ENCODE peak calls at places on chromosomes 16 and 17, in seven cellular contexts. K, X, T, W, H, N and C are unnamed samples.
A peak's percentile ranks its signal among the peaks of the same experiment; 100 is the strongest.

GRCh38 chr17:57463103-57463885 is 207.0 kb downstream of the MSI2 start:
- DNase-seq in K (no peak), X (no peak), T (peak; percentile 73), W (no peak), H (no peak), N (peak; percentile 36), C (no peak)

GRCh38 chr17:2041561-2042354 is at the start of gene OVCA2:
- DNase-seq in K (peak; percentile 95), X (peak; percentile 71), T (peak; percentile 95), W (peak; percentile 100), H (peak; percentile 99), N (peak; percentile 93), C (peak; percentile 97)

GRCh38 chr16:57265850-57266530 is 18.5 kb downstream of the PLLP start:
- DNase-seq in K (no peak), X (no peak), T (peak; percentile 19), W (no peak), H (peak; percentile 34), N (no peak), C (peak; percentile 81)

GRCh38 chr17:43706235-43706634 is 44.5 kb upstream of the MEOX1 start:
- DNase-seq in K (no peak), X (no peak), T (no peak), W (no peak), H (no peak), N (no peak), C (no peak)

GRCh38 chr17:49963626-49964538 is 5.1 kb upstream of the DLX4 start:
- DNase-seq in K (no peak), X (no peak), T (no peak), W (peak; percentile 86), H (peak; percentile 69), N (peak; percentile 12), C (no peak)

GRCh38 chr17:15351925-15352324 is 10.5 kb upstream of the TEKT3 start:
- DNase-seq in K (no peak), X (no peak), T (peak; percentile 97), W (no peak), H (no peak), N (peak; percentile 92), C (no peak)

GRCh38 chr17:63918305-63918704 is 334 bp downstream of the GH1 start:
- DNase-seq in K (no peak), X (no peak), T (peak; percentile 14), W (peak; percentile 94), H (peak; percentile 62), N (no peak), C (no peak)

GRCh38 chr17:83125515-83126274 is 46.3 kb downstream of the METRNL start:
- DNase-seq in K (no peak), X (peak; percentile 14), T (no peak), W (peak; percentile 38), H (no peak), N (no peak), C (peak; percentile 65)

GRCh38 chr17:75188614-75189013 is 5.9 kb upstream of the SUMO2 start:
- DNase-seq in K (no peak), X (no peak), T (no peak), W (no peak), H (no peak), N (no peak), C (no peak)

GRCh38 chr16:87724490-87725291 is 41.1 kb downstream of the KLHDC4 start:
- DNase-seq in K (peak; percentile 50), X (no peak), T (no peak), W (no peak), H (no peak), N (no peak), C (no peak)

GRCh38 chr17:50177983-50178834 is 12.4 kb downstream of the SGCA start:
- DNase-seq in K (peak; percentile 69), X (peak; percentile 93), T (peak; percentile 97), W (peak; percentile 95), H (peak; percentile 76), N (peak; percentile 97), C (peak; percentile 85)

GRCh38 chr17:39939588-39940419 is 12.3 kb downstream of the LRRC3C start:
- DNase-seq in K (peak; percentile 34), X (no peak), T (peak; percentile 24), W (no peak), H (peak; percentile 58), N (peak; percentile 73), C (no peak)

GRCh38 chr17:76115138-76115754 is 11.7 kb upstream of the EXOC7 start:
- DNase-seq in K (no peak), X (no peak), T (no peak), W (no peak), H (no peak), N (no peak), C (no peak)

GRCh38 chr16:583470-583814 is 6.4 kb upstream of the RAB40C start:
- DNase-seq in K (no peak), X (no peak), T (no peak), W (peak; percentile 79), H (no peak), N (no peak), C (no peak)

GRCh38 chr16:22634913-22635312 is 124.2 kb downstream of the NPIPB5 start:
- DNase-seq in K (no peak), X (no peak), T (no peak), W (peak; percentile 93), H (no peak), N (no peak), C (no peak)

DNA sequence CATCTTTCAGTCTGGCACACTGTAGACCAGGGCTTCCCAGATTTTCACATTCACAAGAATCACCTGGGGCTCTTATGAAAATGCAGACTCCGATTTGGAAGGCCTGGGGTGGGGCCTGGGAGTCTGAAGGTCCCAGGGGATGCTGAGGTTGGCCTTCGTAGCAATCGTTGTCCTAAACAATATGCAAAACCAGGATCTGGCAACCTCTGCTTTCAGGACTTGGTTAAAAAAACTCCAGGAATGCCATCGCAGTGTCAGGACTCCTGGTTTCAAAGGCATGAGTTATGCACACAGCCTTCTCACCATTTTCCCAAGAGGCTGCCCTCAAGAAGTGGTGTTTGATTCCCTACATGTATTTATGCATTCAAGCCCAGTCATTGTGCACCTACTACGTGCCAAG is 6.7 kb downstream of the CLEC19A start:
- DNase-seq in K (no peak), X (no peak), T (no peak), W (no peak), H (peak; percentile 54), N (no peak), C (no peak)
- TF ChIP-seq CTCF in K (no peak), X (no peak), T (no peak), W (no peak), H (no peak), N (no peak), C (no peak)

DNA sequence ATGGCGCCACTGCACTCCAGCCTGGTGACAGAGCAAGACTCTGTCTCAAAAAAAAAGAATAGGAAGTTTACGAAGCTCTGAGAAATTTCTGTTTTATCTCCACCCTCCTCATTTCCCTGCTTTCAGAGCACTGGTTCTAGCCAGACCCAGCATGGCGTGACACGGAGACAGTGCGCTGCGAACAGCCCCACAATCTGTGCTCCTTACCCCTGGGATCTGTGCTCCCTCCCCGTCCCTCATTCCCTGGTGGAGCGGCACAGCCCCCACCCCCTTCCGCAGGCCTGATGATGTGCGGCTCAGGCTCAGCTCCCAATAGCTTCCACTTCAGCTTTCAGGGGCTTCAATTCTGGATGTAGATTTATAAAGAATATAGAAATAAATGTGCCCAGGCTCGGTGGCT is 56.1 kb upstream of the ENDOV start:
- DNase-seq in K (no peak), X (no peak), T (no peak), W (no peak), H (no peak), N (no peak), C (no peak)
- H3K36me3 ChIP-seq in K (peaks cover 97% of the 10 kb centered on the region), X (peaks cover 92% of the 10 kb centered on the region), T (peaks cover 52% of the 10 kb centered on the region), W (peaks cover 71% of the 10 kb centered on the region), H (no peaks in the 10 kb centered on the region), N (peaks cover 38% of the 10 kb centered on the region), C (peaks cover 25% of the 10 kb centered on the region)

GRCh38 chr17:17943281-17943984 is 28.8 kb downstream of the TOM1L2 start:
- DNase-seq in K (no peak), X (no peak), T (no peak), W (peak; percentile 82), H (no peak), N (no peak), C (no peak)
- H3K4me3 ChIP-seq in K (no peak overlapping the region), X (no peak overlapping the region), T (peak overlapping the region; percentile 1), W (peak overlapping the region; percentile 61), H (no peak overlapping the region), N (no peak overlapping the region), C (no peak overlapping the region)

GRCh38 chr17:60137731-60138130 is 12.0 kb upstream of the CA4 start:
- DNase-seq in K (no peak), X (no peak), T (no peak), W (peak; percentile 25), H (no peak), N (no peak), C (no peak)

GRCh38 chr17:60142872-60143499 is 6.8 kb upstream of the CA4 start:
- DNase-seq in K (peak; percentile 78), X (no peak), T (peak; percentile 96), W (peak; percentile 99), H (peak; percentile 94), N (peak; percentile 84), C (peak; percentile 81)

GRCh38 chr17:60138769-60139437 is 10.9 kb upstream of the CA4 start:
- DNase-seq in K (no peak), X (no peak), T (no peak), W (peak; percentile 61), H (no peak), N (no peak), C (no peak)

GRCh38 chr17:60141111-60142018 is 8.4 kb upstream of the CA4 start:
- DNase-seq in K (no peak), X (no peak), T (no peak), W (peak; percentile 83), H (peak; percentile 70), N (peak; percentile 21), C (no peak)

GRCh38 chr17:60139438-60140285 is 10.1 kb upstream of the CA4 start:
- DNase-seq in K (peak; percentile 38), X (no peak), T (peak; percentile 31), W (peak; percentile 97), H (peak; percentile 92), N (peak; percentile 67), C (peak; percentile 84)
- TF ChIP-seq CTCF in K (peak; percentile 68), X (peak; percentile 56), T (peak; percentile 48), W (peak; percentile 76), H (peak; percentile 67), N (peak; percentile 79), C (peak; percentile 59)

GRCh38 chr16:68130520-68130919 is 45.4 kb downstream of the NFATC3 start:
- DNase-seq in K (no peak), X (no peak), T (no peak), W (no peak), H (no peak), N (no peak), C (no peak)

GRCh38 chr16:68131813-68132706 is 46.9 kb downstream of the NFATC3 start:
- DNase-seq in K (no peak), X (no peak), T (no peak), W (no peak), H (no peak), N (no peak), C (no peak)

GRCh38 chr16:68128577-68129305 is 43.6 kb downstream of the NFATC3 start:
- DNase-seq in K (no peak), X (no peak), T (peak; percentile 15), W (no peak), H (no peak), N (peak; percentile 19), C (no peak)

DNA sequence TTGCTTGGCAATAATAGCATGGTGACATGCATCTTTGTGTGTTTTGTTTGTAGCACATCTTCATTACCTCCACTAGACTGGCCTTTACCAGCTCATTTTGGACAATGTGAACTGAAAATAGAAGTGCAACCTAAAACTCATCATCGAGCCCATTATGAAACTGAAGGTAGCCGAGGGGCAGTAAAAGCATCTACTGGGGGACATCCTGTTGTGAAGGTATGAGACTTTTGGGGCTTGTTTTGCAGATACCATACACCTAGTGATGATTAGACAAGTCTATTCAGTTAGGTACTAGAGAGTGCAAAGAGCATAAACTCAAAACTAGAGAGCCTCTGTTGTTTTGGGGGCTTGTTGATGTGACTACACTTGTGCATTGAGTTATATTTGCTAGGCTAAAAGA is 41.2 kb downstream of the NFATC3 start:
- DNase-seq in K (no peak), X (no peak), T (no peak), W (no peak), H (no peak), N (no peak), C (no peak)
- H3K36me3 ChIP-seq in K (peaks cover 12% of the 10 kb centered on the region), X (peaks cover 12% of the 10 kb centered on the region), T (no peaks in the 10 kb centered on the region), W (peaks cover 7% of the 10 kb centered on the region), H (peaks cover 3% of the 10 kb centered on the region), N (no peaks in the 10 kb centered on the region), C (no peaks in the 10 kb centered on the region)